ENCODE peak calls at places on chromosomes 2 and 18, in seven cellular contexts. S, A, K, N, M, Y and P are unnamed samples.
A peak's percentile ranks its signal among the peaks of the same experiment; 100 is the strongest.

GRCh38 chr2:56191617-56192016 is 7.8 kb downstream of the CCDC85A start:
- DNase-seq in S (peak; percentile 17), A (no peak), K (peak; percentile 39), N (no peak), M (no peak), Y (no peak), P (no peak)

GRCh38 chr2:109609352-109610024 is 4.3 kb downstream of the SEPTIN10 start:
- DNase-seq in S (no peak), A (no peak), K (no peak), N (no peak), M (no peak), Y (no peak), P (no peak)

GRCh38 chr2:7392076-7392787 is 475.0 kb downstream of the RNF144A start:
- DNase-seq in S (no peak), A (no peak), K (no peak), N (no peak), M (no peak), Y (no peak), P (no peak)

GRCh38 chr2:230661072-230661957 is 51.3 kb upstream of the CAB39 start:
- DNase-seq in S (no peak), A (peak; percentile 92), K (no peak), N (no peak), M (no peak), Y (no peak), P (no peak)

GRCh38 chr2:175439416-175439815 is 257.9 kb upstream of the ATP5MC3 start:
- DNase-seq in S (no peak), A (no peak), K (peak; percentile 7), N (no peak), M (no peak), Y (no peak), P (no peak)

GRCh38 chr2:148674063-148675020 is 29.8 kb downstream of the EPC2 start:
- DNase-seq in S (peak; percentile 67), A (no peak), K (peak; percentile 50), N (peak; percentile 27), M (no peak), Y (no peak), P (no peak)

GRCh38 chr18:49447810-49448745 is 12.4 kb downstream of the DYM start:
- DNase-seq in S (peak; percentile 12), A (no peak), K (peak; percentile 76), N (peak; percentile 22), M (no peak), Y (no peak), P (no peak)

GRCh38 chr18:47794725-47795447 is 135.6 kb downstream of the SMAD2 start:
- DNase-seq in S (no peak), A (no peak), K (no peak), N (no peak), M (no peak), Y (no peak), P (no peak)

GRCh38 chr2:197591706-197592072 is 75.8 kb downstream of the MOB4 start:
- DNase-seq in S (no peak), A (no peak), K (no peak), N (no peak), M (no peak), Y (no peak), P (no peak)

GRCh38 chr2:238831177-238831576 is 16.7 kb upstream of the TWIST2 start:
- DNase-seq in S (no peak), A (no peak), K (no peak), N (no peak), M (no peak), Y (no peak), P (no peak)

GRCh38 chr2:105092797-105093196 is 54.9 kb downstream of the MRPS9 start:
- DNase-seq in S (no peak), A (no peak), K (no peak), N (no peak), M (no peak), Y (no peak), P (no peak)

GRCh38 chr2:96260404-96261260 is 5.2 kb downstream of the TMEM127 start:
- DNase-seq in S (peak; percentile 59), A (no peak), K (peak; percentile 100), N (peak; percentile 81), M (no peak), Y (no peak), P (peak; percentile 46)

GRCh38 chr2:223222397-223222796 is 170.4 kb downstream of the KCNE4 start:
- DNase-seq in S (no peak), A (no peak), K (no peak), N (no peak), M (no peak), Y (no peak), P (no peak)

GRCh38 chr2:73830871-73831401 is 2.2 kb downstream of the STAMBP start:
- DNase-seq in S (no peak), A (no peak), K (no peak), N (no peak), M (no peak), Y (no peak), P (no peak)

GRCh38 chr2:41728757-41729338 is 319.0 kb upstream of the PKDCC start:
- DNase-seq in S (no peak), A (no peak), K (peak; percentile 64), N (no peak), M (no peak), Y (no peak), P (no peak)

GRCh38 chr2:1731963-1732768 is 12.1 kb downstream of the PXDN start:
- DNase-seq in S (no peak), A (no peak), K (no peak), N (peak; percentile 84), M (no peak), Y (no peak), P (no peak)

GRCh38 chr2:1731512-1731962 is 12.8 kb downstream of the PXDN start:
- DNase-seq in S (no peak), A (no peak), K (no peak), N (peak; percentile 44), M (no peak), Y (no peak), P (no peak)

GRCh38 chr2:1728821-1729220 is 15.5 kb downstream of the PXDN start:
- DNase-seq in S (no peak), A (no peak), K (no peak), N (peak; percentile 87), M (no peak), Y (no peak), P (no peak)

GRCh38 chr2:1729264-1729663 is 15.1 kb downstream of the PXDN start:
- DNase-seq in S (no peak), A (no peak), K (no peak), N (no peak), M (no peak), Y (no peak), P (no peak)

DNA sequence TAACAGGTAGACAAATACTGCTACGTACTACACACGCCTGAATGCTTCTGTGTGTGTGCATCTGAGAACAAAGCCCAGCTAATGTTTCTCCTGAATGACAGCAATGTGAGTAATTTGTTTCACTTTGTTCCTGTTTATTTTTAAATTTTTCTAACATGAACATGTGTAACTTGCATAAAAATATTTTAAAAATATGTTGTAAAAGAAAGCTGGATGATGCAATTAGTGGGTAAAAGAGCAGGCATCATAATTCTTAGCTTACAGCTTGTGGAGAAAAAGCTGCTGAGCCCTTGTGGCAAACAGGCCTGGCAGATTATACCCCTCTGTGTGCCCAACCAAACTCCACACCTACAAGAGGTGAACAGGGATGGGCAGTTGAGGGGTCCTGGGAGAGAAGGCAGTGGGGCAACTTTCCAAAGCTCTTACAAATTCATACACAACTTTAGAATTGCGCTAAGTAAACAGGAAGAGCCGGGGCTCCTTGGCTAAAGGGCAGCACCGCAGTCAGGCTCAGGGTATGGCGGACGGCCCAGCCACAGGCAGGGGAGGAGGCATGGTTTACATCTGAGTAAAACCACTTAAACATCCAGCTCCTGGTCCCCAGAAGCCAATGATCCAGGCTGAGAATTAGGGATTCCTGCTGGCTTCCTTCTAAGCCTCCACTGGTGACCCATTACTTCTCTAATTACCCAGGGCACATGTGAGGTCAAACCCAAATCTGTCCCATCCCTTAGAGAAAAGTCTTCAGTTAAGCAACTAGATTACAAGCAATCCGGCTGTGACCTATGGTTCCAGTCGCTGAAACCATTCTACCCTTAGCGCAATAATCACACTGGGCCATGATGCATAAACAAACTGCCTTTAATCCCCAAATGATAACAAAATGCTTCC is 14.0 kb downstream of the PXDN start:
- DNase-seq in S (no peak), A (no peak), K (no peak), N (peak; percentile 64), M (no peak), Y (no peak), P (no peak)
- TF ChIP-seq POLR2AphosphoS5 in S (no peak), A (no peak), K (no peak), N (no peak), M (no peak), Y (no peak), P (no peak)

GRCh38 chr2:176656055-176656775 is 387.0 kb downstream of the MTX2 start:
- DNase-seq in S (no peak), A (no peak), K (no peak), N (no peak), M (no peak), Y (no peak), P (no peak)

GRCh38 chr2:176652300-176653182 is 383.3 kb downstream of the MTX2 start:
- DNase-seq in S (peak; percentile 68), A (no peak), K (peak; percentile 66), N (peak; percentile 42), M (no peak), Y (no peak), P (no peak)

GRCh38 chr2:176650811-176651559 is 381.7 kb downstream of the MTX2 start:
- DNase-seq in S (no peak), A (no peak), K (no peak), N (no peak), M (no peak), Y (no peak), P (no peak)

GRCh38 chr2:176656776-176657140 is 387.5 kb downstream of the MTX2 start:
- DNase-seq in S (no peak), A (no peak), K (no peak), N (no peak), M (no peak), Y (no peak), P (no peak)

DNA sequence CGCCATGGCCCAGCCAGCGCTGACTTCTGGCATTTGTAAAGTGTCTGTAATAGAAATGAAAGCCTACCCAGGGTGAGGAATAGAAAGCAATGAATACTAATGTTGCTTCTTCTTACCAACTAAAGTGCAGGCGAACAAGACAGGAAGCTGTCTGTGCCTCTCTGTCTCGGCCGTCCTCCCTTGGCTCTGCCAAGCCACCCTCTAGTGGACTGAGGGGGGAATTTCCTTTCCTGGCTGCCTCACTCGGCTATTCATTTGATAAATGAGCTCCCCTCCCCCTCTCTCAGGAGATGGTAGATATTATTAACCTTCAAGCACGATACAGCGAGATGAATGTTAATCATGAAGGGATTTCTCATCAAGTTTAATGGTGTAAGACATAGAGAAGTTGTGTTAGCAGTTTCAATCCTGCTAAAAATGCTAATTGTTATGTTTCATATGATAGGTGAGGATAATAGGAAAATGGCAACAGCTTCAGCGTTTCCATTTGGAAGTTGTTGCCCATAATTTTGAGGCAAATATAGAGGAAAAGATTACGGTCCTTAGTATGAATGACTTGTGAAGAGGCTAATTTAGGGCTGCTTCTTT is 384.7 kb downstream of the MTX2 start:
- DNase-seq in S (peak; percentile 29), A (no peak), K (peak; percentile 57), N (peak; percentile 61), M (no peak), Y (peak; percentile 49), P (peak; percentile 19)
- TF ChIP-seq TAF1 in S (no peak), A (no peak), K (no peak), N (no peak), M (no peak), Y (no peak), P (no peak)

GRCh38 chr2:54557601-54558187 is 101.6 kb downstream of the SPTBN1 start:
- DNase-seq in S (peak; percentile 64), A (no peak), K (peak; percentile 74), N (peak; percentile 70), M (no peak), Y (no peak), P (no peak)
- TF ChIP-seq POLR2AphosphoS5 in S (no peak), A (no peak), K (peak; percentile 77), N (peak; percentile 19), M (no peak), Y (peak; percentile 46), P (no peak)

GRCh38 chr2:211138551-211138950 is 582.2 kb downstream of the CPS1 start:
- DNase-seq in S (no peak), A (no peak), K (no peak), N (no peak), M (no peak), Y (no peak), P (no peak)
- TF ChIP-seq TAF1 in S (no peak), A (no peak), K (no peak), N (no peak), M (no peak), Y (no peak), P (no peak)